ENCODE peak calls at places on chromosomes 11 and 22, in nine cellular contexts. K is H1, Q is left lung, Z is right atrium auricular region, R is BJ, S is uterus, P is colonic mucosa, T is heart right ventricle, A is lung. G is an unnamed sample. For H3K27me3, the result is how much of the 10 kb centered on the place peaks cover.

GRCh38 chr11:85653048-85653447 is 5.3 kb downstream of the TMEM126A start:
- DNase-seq in K (no peak), Q (no peak), Z (no peak), R (no peak), S (no peak), P (no peak), T (no peak), A (no peak), G (no peak)

GRCh38 chr11:34155759-34156062 is 50.3 kb downstream of the NAT10 start:
- DNase-seq in K (no peak), Q (no peak), Z (no peak), R (no peak), S (no peak), P (no peak), T (no peak), A (no peak), G (no peak)

GRCh38 chr11:45847908-45848316 is 637 bp downstream of the CRY2 start:
- DNase-seq in K (no peak), Q (peak), Z (peak), R (no peak), S (peak), P (peak), T (peak), A (peak), G (peak)

GRCh38 chr11:30749268-30749667 is 163.1 kb upstream of the MPPED2 start:
- DNase-seq in K (no peak), Q (no peak), Z (no peak), R (no peak), S (no peak), P (no peak), T (no peak), A (no peak), G (no peak)

GRCh38 chr22:24390576-24390975 is 36.8 kb upstream of the ADORA2A start:
- DNase-seq in K (no peak), Q (no peak), Z (no peak), R (no peak), S (peak), P (no peak), T (no peak), A (no peak), G (no peak)

GRCh38 chr11:127866109-127866508 is 721.2 kb downstream of the ETS1 start:
- DNase-seq in K (no peak), Q (no peak), Z (no peak), R (no peak), S (no peak), P (no peak), T (no peak), A (no peak), G (no peak)

GRCh38 chr11:57752954-57753353 is 1.3 kb upstream of the BTBD18 start:
- DNase-seq in K (peak), Q (no peak), Z (no peak), R (no peak), S (no peak), P (no peak), T (no peak), A (no peak), G (no peak)

GRCh38 chr11:26823963-26824362 is 102.1 kb upstream of the SLC5A12 start:
- DNase-seq in K (no peak), Q (no peak), Z (no peak), R (no peak), S (no peak), P (no peak), T (no peak), A (no peak), G (no peak)

GRCh38 chr22:31400023-31400397 is 606 bp downstream of the DRG1 start:
- DNase-seq in K (no peak), Q (no peak), Z (no peak), R (no peak), S (no peak), P (no peak), T (no peak), A (no peak), G (no peak)

GRCh38 chr11:10208045-10208674 is 85.9 kb downstream of the SBF2 start:
- DNase-seq in K (no peak), Q (no peak), Z (no peak), R (no peak), S (no peak), P (no peak), T (no peak), A (no peak), G (no peak)

GRCh38 chr22:17272511-17272991 is 53.3 kb upstream of the ADA2 start:
- DNase-seq in K (peak), Q (no peak), Z (no peak), R (no peak), S (no peak), P (no peak), T (peak), A (peak), G (no peak)

GRCh38 chr22:29621761-29622526 is 18.5 kb downstream of the NF2 start:
- DNase-seq in K (no peak), Q (no peak), Z (no peak), R (peak), S (no peak), P (no peak), T (no peak), A (no peak), G (no peak)

GRCh38 chr22:19916941-19917340 is 24.6 kb upstream of the COMT start:
- DNase-seq in K (no peak), Q (no peak), Z (no peak), R (no peak), S (no peak), P (no peak), T (no peak), A (no peak), G (no peak)

GRCh38 chr11:129458756-129459535 is 83.3 kb downstream of the BARX2 start:
- DNase-seq in K (no peak), Q (no peak), Z (no peak), R (no peak), S (no peak), P (peak), T (no peak), A (no peak), G (no peak)

DNA sequence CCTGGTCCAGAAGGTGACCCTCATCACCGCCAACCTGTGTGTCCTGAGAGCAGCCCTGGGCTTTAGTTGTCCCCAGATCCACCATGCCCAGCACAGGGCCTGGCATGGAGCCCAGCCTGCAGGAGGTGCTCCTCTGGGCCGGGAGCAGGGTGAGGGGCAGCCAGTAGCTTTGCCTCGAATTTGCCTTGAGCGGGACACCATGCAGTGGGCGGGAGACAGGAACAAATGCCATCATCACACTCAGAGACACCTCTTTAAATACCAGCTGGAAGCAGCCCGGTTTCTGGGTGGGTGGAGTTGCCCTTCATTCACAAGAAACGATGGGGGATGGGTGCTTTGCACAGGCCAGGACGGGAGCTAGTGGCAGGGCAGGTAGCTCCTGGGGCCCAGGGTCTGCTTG is 19.3 kb downstream of the FLRT1 start:
- DNase-seq in K (no peak), Q (no peak), Z (peak), R (no peak), S (no peak), P (no peak), T (peak), A (no peak), G (no peak)
- H3K27me3 ChIP-seq in K (half or more), Q (under half), Z (under half), R (under half), S (under half), P (under half), T (under half), A (under half), G (under half)

GRCh38 chr11:19055905-19056304 is 4.6 kb downstream of the MRGPRX2 start:
- DNase-seq in K (no peak), Q (no peak), Z (no peak), R (no peak), S (no peak), P (no peak), T (no peak), A (no peak), G (no peak)

GRCh38 chr11:19055016-19055415 is 5.5 kb downstream of the MRGPRX2 start:
- DNase-seq in K (no peak), Q (no peak), Z (no peak), R (no peak), S (no peak), P (no peak), T (no peak), A (no peak), G (no peak)

DNA sequence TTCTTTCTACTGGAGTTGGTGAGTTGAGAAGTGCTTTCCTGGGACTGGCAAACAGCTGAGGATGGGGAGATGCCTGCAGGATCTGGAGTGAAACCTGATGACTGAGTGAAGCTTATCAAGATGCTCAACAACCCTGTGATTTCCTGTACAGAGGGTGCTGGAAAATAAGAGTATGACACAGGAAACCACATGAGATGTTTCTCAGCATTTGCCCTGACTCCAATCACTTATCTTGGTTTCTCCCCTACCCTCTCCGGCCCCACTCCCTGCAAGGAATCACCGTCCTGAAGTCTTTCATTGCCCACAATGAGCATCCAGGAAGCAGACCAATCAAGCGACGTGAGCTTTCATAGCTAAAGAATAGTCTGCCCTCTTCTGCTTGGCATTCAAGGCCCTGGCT is at the start of gene MRGPRX2:
- DNase-seq in K (no peak), Q (no peak), Z (no peak), R (no peak), S (no peak), P (no peak), T (no peak), A (no peak), G (no peak)
- H3K27me3 ChIP-seq in K (under half), Q (under half), Z (under half), R (under half), S (under half), P (under half), T (under half), A (under half), G (under half)

DNA sequence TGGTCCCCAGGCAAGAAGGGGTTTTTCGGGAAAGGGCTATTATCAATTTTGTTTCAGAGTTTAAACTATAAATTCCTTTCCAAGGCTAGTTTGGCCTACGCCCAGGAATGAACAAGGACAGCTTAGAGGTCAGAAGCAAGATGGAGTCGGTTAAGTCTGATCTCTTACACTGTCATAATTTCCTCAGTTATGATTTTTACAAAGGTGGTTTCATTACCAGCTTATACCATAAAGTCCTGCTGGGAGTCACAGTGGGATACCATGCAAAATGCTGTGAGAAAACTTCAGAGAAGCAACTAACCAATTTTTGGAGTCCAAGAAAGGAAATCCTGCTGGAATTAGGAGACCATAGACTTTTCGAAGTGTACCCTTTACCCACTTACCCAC is 17.4 kb upstream of the ZC3H12C start:
- DNase-seq in K (no peak), Q (no peak), Z (no peak), R (no peak), S (no peak), P (no peak), T (no peak), A (no peak), G (no peak)
- H3K27me3 ChIP-seq in K (under half), Q (under half), Z (under half), R (under half), S (under half), P (under half), T (under half), A (under half), G (under half)

GRCh38 chr11:65260302-65260701 is 1.5 kb upstream of the POLA2 start:
- DNase-seq in K (no peak), Q (no peak), Z (no peak), R (no peak), S (no peak), P (no peak), T (no peak), A (no peak), G (no peak)
- H3K27me3 ChIP-seq in K (under half), Q (under half), Z (under half), R (under half), S (under half), P (under half), T (under half), A (under half), G (under half)

DNA sequence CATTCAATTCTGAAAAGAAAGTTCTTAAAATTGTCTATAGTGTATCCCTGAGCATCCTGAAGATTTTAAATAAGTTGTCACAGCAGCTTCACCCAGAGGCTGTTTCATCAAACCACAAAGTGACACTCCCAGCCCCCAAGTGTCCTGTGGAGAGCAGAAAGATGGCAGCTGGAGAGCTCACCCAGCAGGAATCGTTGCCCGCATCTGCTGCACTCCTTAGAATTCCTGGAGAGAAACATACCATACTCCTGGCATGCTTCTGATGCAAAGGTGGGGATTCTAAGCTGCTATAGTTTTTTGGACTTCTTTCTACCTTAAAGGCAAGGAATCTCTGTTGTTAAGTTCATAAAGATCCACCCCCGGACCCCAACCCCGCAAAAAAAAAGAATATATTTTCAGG is 13.5 kb upstream of the CYB5R2 start:
- DNase-seq in K (no peak), Q (no peak), Z (no peak), R (no peak), S (no peak), P (no peak), T (no peak), A (no peak), G (no peak)
- H3K27me3 ChIP-seq in K (under half), Q (under half), Z (under half), R (under half), S (under half), P (under half), T (under half), A (under half), G (under half)

GRCh38 chr22:49406047-49406650 is 421.5 kb downstream of the BRD1 start:
- DNase-seq in K (no peak), Q (no peak), Z (peak), R (no peak), S (no peak), P (no peak), T (no peak), A (peak), G (peak)
- H3K27me3 ChIP-seq in K (under half), Q (under half), Z (under half), R (under half), S (under half), P (under half), T (under half), A (under half), G (under half)

GRCh38 chr22:22364207-22364606 is 119.6 kb downstream of the VPREB1 start:
- DNase-seq in K (no peak), Q (no peak), Z (no peak), R (no peak), S (no peak), P (no peak), T (no peak), A (no peak), G (no peak)
- H3K27me3 ChIP-seq in K (half or more), Q (under half), Z (under half), R (under half), S (under half), P (under half), T (under half), A (under half), G (under half)

GRCh38 chr11:326842-327580 is 6.4 kb upstream of the IFITM3 start:
- DNase-seq in K (no peak), Q (peak), Z (peak), R (no peak), S (peak), P (peak), T (peak), A (peak), G (peak)
- H3K27me3 ChIP-seq in K (under half), Q (under half), Z (under half), R (under half), S (under half), P (under half), T (under half), A (under half), G (under half)

DNA sequence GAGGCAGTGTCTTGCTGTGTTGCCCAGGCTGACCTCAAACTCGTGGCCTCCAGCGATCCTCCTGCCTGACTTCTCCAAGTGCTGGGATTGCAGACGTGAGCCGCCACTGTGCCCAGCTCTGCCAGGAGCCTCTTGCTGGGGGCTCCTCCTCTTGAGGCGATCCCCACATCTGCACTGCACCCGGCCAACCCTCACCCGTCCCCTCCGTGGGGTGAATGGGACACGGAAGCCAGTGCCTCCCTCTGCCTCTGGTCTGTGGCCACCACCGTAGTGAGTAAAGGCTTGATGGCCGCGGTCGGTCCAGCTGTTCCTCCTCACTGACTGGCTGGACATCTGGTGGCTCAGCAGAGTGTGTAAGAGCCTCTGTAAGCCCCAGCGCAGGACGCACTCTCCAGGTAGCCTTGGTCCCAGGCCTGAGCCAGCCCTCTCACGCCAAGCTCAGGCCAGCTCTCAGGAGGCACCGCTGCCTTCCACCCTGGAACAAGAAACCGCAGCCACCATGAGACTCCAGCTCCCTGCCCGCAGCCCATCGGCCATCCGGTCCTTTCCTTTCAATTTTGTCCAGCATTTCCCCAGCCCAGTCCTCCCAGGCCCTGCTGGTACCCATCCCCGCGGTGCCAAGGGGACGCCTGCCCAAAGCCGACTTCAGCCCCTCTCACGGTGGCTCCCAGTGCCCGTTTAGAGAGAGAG is 100.3 kb downstream of the BRD1 start:
- DNase-seq in K (no peak), Q (peak), Z (no peak), R (no peak), S (no peak), P (no peak), T (no peak), A (no peak), G (no peak)
- H3K27me3 ChIP-seq in K (under half), Q (under half), Z (under half), R (under half), S (under half), P (under half), T (half or more), A (under half), G (under half)

G was measured in dorsolateral prefrontal cortex.